ENCODE peak calls at places on chromosomes 5 and 9, in four cellular contexts. L is AG04450, Q is fibroblast of lung, W is heart right ventricle. H is an unnamed sample.
A peak's percentile ranks its signal among the peaks of the same experiment; 100 is the strongest.

GRCh38 chr9:133733074-133733408 is 5.1 kb downstream of the SARDH start:
- DNase-seq in Q (no peak), L (no peak), W (no peak), H (no peak)

GRCh38 chr5:113693205-113693553 is 179.7 kb downstream of the YTHDC2 start:
- DNase-seq in Q (no peak), W (no peak), L (no peak), H (no peak)

GRCh38 chr9:93520523-93520922 is 55.9 kb upstream of the PHF2 start:
- DNase-seq in Q (no peak), L (no peak), W (no peak), H (no peak)

GRCh38 chr5:79464278-79464677 is 49.7 kb downstream of the HOMER1 start:
- DNase-seq in Q (no peak), L (no peak), W (no peak), H (no peak)

GRCh38 chr9:32884482-32884881 is 101.1 kb downstream of the TMEM215 start:
- DNase-seq in W (no peak), Q (no peak), L (no peak), H (no peak)

GRCh38 chr9:14415947-14416346 is 102.0 kb upstream of the NFIB start:
- DNase-seq in Q (peak; percentile 88), L (peak; percentile 70), W (no peak), H (no peak)

GRCh38 chr9:136438909-136439549 is 616 bp downstream of the INPP5E start:
- DNase-seq in W (no peak), Q (peak; percentile 30), L (no peak), H (peak; percentile 26)

GRCh38 chr5:180114304-180115003 is 42.9 kb upstream of the RNF130 start:
- DNase-seq in L (no peak), W (no peak), Q (no peak), H (no peak)

GRCh38 chr9:113992276-113992951 is 85.7 kb downstream of the AMBP start:
- DNase-seq in Q (no peak), W (peak; percentile 79), L (no peak), H (peak; percentile 48)
- H3K27me3 ChIP-seq in Q (no peaks in the 10 kb centered on the region), W (no peaks in the 10 kb centered on the region), L (no peaks in the 10 kb centered on the region), H (no peaks in the 10 kb centered on the region)

GRCh38 chr5:52069997-52070396 is 686.7 kb downstream of the ISL1 start:
- DNase-seq in L (no peak), Q (no peak), W (no peak), H (no peak)
- TF ChIP-seq CTCF in L (no peak), Q (no peak), W (no peak), H (no peak)

DNA sequence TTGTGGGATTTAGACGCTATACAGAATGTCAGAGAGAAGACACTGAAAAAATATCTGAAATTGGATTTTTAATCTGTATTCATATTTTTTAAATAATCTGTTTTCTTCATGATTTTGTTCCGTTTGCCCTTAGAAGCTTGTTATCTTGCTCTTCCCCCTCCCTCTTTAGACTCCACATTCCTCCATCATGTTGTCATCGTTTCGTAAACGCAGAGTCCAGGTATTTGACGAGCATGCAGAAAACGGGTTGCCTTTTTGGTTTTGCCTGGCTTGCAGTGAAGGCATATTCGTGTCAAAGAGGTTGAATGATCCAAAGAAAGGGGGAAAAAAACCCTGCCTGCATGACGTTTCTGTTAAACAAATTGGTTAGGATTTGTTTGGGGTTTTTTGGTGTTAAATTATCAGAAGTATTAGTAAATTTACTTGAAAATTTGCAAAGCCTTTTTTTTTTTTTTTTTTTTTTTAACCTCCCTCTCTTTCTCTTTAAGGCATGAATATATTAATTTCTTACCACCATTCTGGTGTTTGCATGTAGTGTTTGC is 2.9 kb downstream of the SPTAN1 start:
- DNase-seq in Q (peak; percentile 86), W (no peak), L (peak; percentile 33), H (no peak)
- H3K27ac ChIP-seq in Q (peak overlapping the region; percentile 89), W (peak overlapping the region; percentile 41), L (peak overlapping the region; percentile 74), H (peak overlapping the region; percentile 38)

GRCh38 chr9:134774991-134775540 is 105.5 kb upstream of the FCN2 start:
- DNase-seq in L (no peak), W (no peak), Q (no peak), H (no peak)
- H3K27me3 ChIP-seq in L (no peaks in the 10 kb centered on the region), W (no peaks in the 10 kb centered on the region), Q (no peaks in the 10 kb centered on the region), H (no peaks in the 10 kb centered on the region)

GRCh38 chr5:57340681-57341080 is 141.9 kb downstream of the ACTBL2 start:
- DNase-seq in W (no peak), Q (no peak), L (no peak), H (no peak)

GRCh38 chr5:57338849-57339340 is 143.7 kb downstream of the ACTBL2 start:
- DNase-seq in Q (no peak), L (no peak), W (no peak), H (no peak)

GRCh38 chr5:57335092-57335491 is 147.5 kb downstream of the ACTBL2 start:
- DNase-seq in W (no peak), L (peak; percentile 52), Q (peak; percentile 82), H (no peak)

GRCh38 chr5:57341380-57341979 is 141.1 kb downstream of the ACTBL2 start:
- DNase-seq in W (no peak), L (no peak), Q (peak; percentile 15), H (no peak)

GRCh38 chr5:57338068-57338848 is 144.4 kb downstream of the ACTBL2 start:
- DNase-seq in W (no peak), Q (peak; percentile 21), L (no peak), H (no peak)
- TF ChIP-seq CTCF in W (peak; percentile 41), Q (peak; percentile 46), L (peak; percentile 33), H (peak; percentile 19)

GRCh38 chr5:102288630-102289029 is 7.5 kb downstream of the SLCO4C1 start:
- DNase-seq in W (no peak), Q (no peak), L (no peak), H (no peak)
- H3K27ac ChIP-seq in W (no peak overlapping the region), Q (no peak overlapping the region), L (no peak overlapping the region), H (no peak overlapping the region)

GRCh38 chr5:115815693-115816225 is 700 bp downstream of the CDO1 start:
- DNase-seq in L (no peak), Q (no peak), W (no peak), H (no peak)
- H3K27me3 ChIP-seq in L (peaks cover 49% of the 10 kb centered on the region), Q (peaks cover 5% of the 10 kb centered on the region), W (peaks cover 33% of the 10 kb centered on the region), H (no peaks in the 10 kb centered on the region)